ENCODE peak calls at places on chromosomes 4 and X, in four cellular contexts. A, C, P and D are unnamed samples.

GRCh38 chrX:48569958-48570357 is 4.3 kb upstream of the RBM3 start:
- DNase-seq in A (peak; percentile 63), C (no peak), P (peak; percentile 11), D (no peak)

GRCh38 chr4:126136922-126137781 is 822.4 kb downstream of the FAT4 start:
- DNase-seq in A (no peak), C (no peak), P (no peak), D (no peak)

GRCh38 chrX:114134465-114134864 is 449.4 kb upstream of the HTR2C start:
- DNase-seq in A (peak; percentile 0), C (no peak), P (no peak), D (no peak)

GRCh38 chr4:94567811-94568210 is 116.1 kb downstream of the PDLIM5 start:
- DNase-seq in A (no peak), C (no peak), P (no peak), D (no peak)

GRCh38 chrX:134936542-134936941 is 54.2 kb upstream of the SMIM10 start:
- DNase-seq in A (peak; percentile 70), C (peak; percentile 46), P (peak; percentile 30), D (no peak)

GRCh38 chr4:1465173-1466033 is 59.2 kb upstream of the NKX1-1 start:
- DNase-seq in A (no peak), C (no peak), P (peak; percentile 9), D (no peak)

GRCh38 chrX:120660638-120661037 is 30.8 kb upstream of the C1GALT1C1 start:
- DNase-seq in A (no peak), C (no peak), P (peak; percentile 51), D (no peak)

GRCh38 chr4:165464813-165465381 is 86.1 kb downstream of the CPE start:
- DNase-seq in A (peak; percentile 50), C (peak; percentile 64), P (peak; percentile 63), D (peak; percentile 42)

GRCh38 chr4:48137766-48138349 is 3.8 kb upstream of the TXK start:
- DNase-seq in A (no peak), C (no peak), P (no peak), D (no peak)

GRCh38 chrX:12439396-12439795 is 301.1 kb downstream of the FRMPD4 start:
- DNase-seq in A (peak; percentile 4), C (peak; percentile 76), P (no peak), D (no peak)

GRCh38 chr4:83876047-83876446 is 340.1 kb downstream of the GPAT3 start:
- DNase-seq in A (peak; percentile 36), C (no peak), P (no peak), D (no peak)

GRCh38 chr4:10722957-10723356 is 38.4 kb upstream of the CLNK start:
- DNase-seq in A (no peak), C (no peak), P (no peak), D (no peak)

GRCh38 chr4:83109480-83110221 is 4.9 kb downstream of the PLAC8 start:
- DNase-seq in A (peak; percentile 30), C (peak; percentile 13), P (peak; percentile 71), D (no peak)

GRCh38 chr4:172141025-172141424 is 327.8 kb downstream of the GALNTL6 start:
- DNase-seq in A (no peak), C (no peak), P (no peak), D (no peak)

GRCh38 chrX:138711399-138712347 is at the start of gene FGF13:
- DNase-seq in A (peak; percentile 1), C (no peak), P (peak; percentile 60), D (no peak)

GRCh38 chr4:95386410-95386809 is 162.4 kb downstream of the UNC5C start:
- DNase-seq in A (no peak), C (no peak), P (no peak), D (no peak)

GRCh38 chrX:15714529-15714928 is 23.5 kb upstream of the CA5B start:
- DNase-seq in A (no peak), C (no peak), P (no peak), D (peak; percentile 41)

GRCh38 chr4:19010766-19011165 is 989.2 kb upstream of the LCORL start:
- DNase-seq in A (no peak), C (no peak), P (no peak), D (no peak)

GRCh38 chrX:19728083-19728648 is 159.2 kb downstream of the SH3KBP1 start:
- DNase-seq in A (no peak), C (no peak), P (no peak), D (no peak)

GRCh38 chrX:27976284-27976683 is 5.0 kb downstream of the DCAF8L1 start:
- DNase-seq in A (peak; percentile 23), C (peak; percentile 13), P (no peak), D (no peak)

GRCh38 chr4:161629694-161630441 is 533.9 kb downstream of the FSTL5 start:
- DNase-seq in A (peak; percentile 65), C (peak; percentile 76), P (no peak), D (no peak)

GRCh38 chrX:1521459-1521956 is 15.5 kb downstream of the P2RY8 start:
- DNase-seq in A (no peak), C (no peak), P (no peak), D (no peak)

GRCh38 chrX:48761674-48762471 is at the start of gene GLOD5:
- DNase-seq in A (peak; percentile 5), C (peak; percentile 17), P (no peak), D (no peak)

GRCh38 chrX:70042399-70043371 is 7.1 kb downstream of the AWAT2 start:
- DNase-seq in A (no peak), C (no peak), P (no peak), D (no peak)

GRCh38 chr4:82586055-82586454 is 24.3 kb upstream of the TMEM150C start:
- DNase-seq in A (no peak), C (no peak), P (no peak), D (no peak)

GRCh38 chr4:176969011-176969410 is 176.3 kb upstream of the VEGFC start:
- DNase-seq in A (no peak), C (no peak), P (no peak), D (no peak)

GRCh38 chrX:41823402-41823801 is 99.4 kb downstream of the GPR82 start:
- DNase-seq in A (no peak), C (no peak), P (peak; percentile 18), D (no peak)

GRCh38 chr4:41256740-41257256 is at the start of gene UCHL1:
- DNase-seq in A (peak; percentile 96), C (peak; percentile 80), P (peak; percentile 62), D (peak; percentile 88)

GRCh38 chr4:100295792-100296191 is 105.5 kb upstream of the DDIT4L start:
- DNase-seq in A (peak; percentile 85), C (peak; percentile 46), P (no peak), D (no peak)

GRCh38 chrX:102976793-102977495 is 39.9 kb downstream of the RAB40AL start:
- DNase-seq in A (peak; percentile 10), C (no peak), P (peak; percentile 49), D (no peak)

GRCh38 chrX:373641-374471 is 12.9 kb downstream of the PPP2R3B start:
- DNase-seq in A (peak; percentile 54), C (no peak), P (peak; percentile 65), D (no peak)

GRCh38 chr4:150206265-150206664 is 128.0 kb downstream of the DCLK2 start:
- DNase-seq in A (no peak), C (no peak), P (no peak), D (no peak)

GRCh38 chr4:122783301-122784215 is 43.1 kb upstream of the FGF2 start:
- DNase-seq in A (peak; percentile 85), C (peak; percentile 55), P (peak; percentile 94), D (no peak)

GRCh38 chr4:80073362-80074008 is 456 bp upstream of the ANTXR2 start:
- DNase-seq in A (no peak), C (no peak), P (no peak), D (no peak)

GRCh38 chr4:68291256-68291655 is 45.8 kb upstream of the TMPRSS11B start:
- DNase-seq in A (no peak), C (no peak), P (no peak), D (no peak)

GRCh38 chrX:106862972-106863688 is 40.0 kb downstream of the RIPPLY1 start:
- DNase-seq in A (peak; percentile 17), C (peak; percentile 1), P (no peak), D (no peak)

GRCh38 chr4:12409507-12410190 is 981.0 kb upstream of the HS3ST1 start:
- DNase-seq in A (peak; percentile 5), C (peak; percentile 15), P (no peak), D (peak; percentile 19)